ENCODE peak calls at places on chromosomes 7 and 10, in four cellular contexts. Q is A549, H is GM12878, O is HepG2. J is an unnamed sample.

GRCh38 chr7:101733713-101734475 is 83.5 kb upstream of the CUX1 start:
- DNase-seq in O (peak), Q (no peak), H (no peak), J (peak)

GRCh38 chr10:651700-652099 is 37.8 kb downstream of the DIP2C start:
- DNase-seq in H (no peak), Q (no peak), O (no peak), J (no peak)

GRCh38 chr7:129143724-129144094 is 798 bp upstream of the TSPAN33 start:
- DNase-seq in H (no peak), Q (no peak), O (no peak), J (no peak)

GRCh38 chr10:75126277-75126676 is 14.8 kb downstream of the SAMD8 start:
- DNase-seq in Q (no peak), H (no peak), O (no peak), J (no peak)

GRCh38 chr10:110221721-110222261 is 14.4 kb downstream of the MXI1 start:
- DNase-seq in O (no peak), H (no peak), Q (peak), J (peak)

GRCh38 chr7:128919881-128920789 is 9.6 kb upstream of the KCP start:
- DNase-seq in Q (no peak), O (no peak), H (no peak), J (no peak)

GRCh38 chr10:23001901-23002516 is 74.2 kb downstream of the ARMC3 start:
- DNase-seq in Q (no peak), H (no peak), O (no peak), J (no peak)

GRCh38 chr7:103989200-103989784 is at the start of gene RELN:
- DNase-seq in H (no peak), O (peak), Q (no peak), J (peak)

GRCh38 chr10:85319826-85320225 is 991.4 kb downstream of the CCSER2 start:
- DNase-seq in Q (no peak), H (no peak), O (no peak), J (no peak)

GRCh38 chr10:63525021-63525420 is 3.8 kb downstream of the REEP3 start:
- DNase-seq in Q (no peak), O (no peak), H (no peak), J (no peak)

GRCh38 chr7:47269466-47269836 is 312.5 kb downstream of the TNS3 start:
- DNase-seq in O (no peak), Q (no peak), H (no peak), J (no peak)

GRCh38 chr10:80452688-80453391 is 1.3 kb upstream of the TSPAN14 start:
- DNase-seq in Q (no peak), H (no peak), O (no peak), J (no peak)

GRCh38 chr10:51228714-51229100 is 154.4 kb downstream of the PRKG1 start:
- DNase-seq in Q (no peak), O (no peak), H (no peak), J (no peak)

GRCh38 chr7:23449941-23450340 is 20.4 kb downstream of the IGF2BP3 start:
- DNase-seq in O (no peak), Q (no peak), H (no peak), J (no peak)

GRCh38 chr7:80017101-80017500 is 117.5 kb upstream of the GNAI1 start:
- DNase-seq in O (no peak), Q (no peak), H (no peak), J (no peak)

GRCh38 chr7:116525298-116525912 is 569 bp downstream of the CAV1 start:
- DNase-seq in O (no peak), Q (no peak), H (no peak), J (peak)

GRCh38 chr7:111409714-111410422 is 152.4 kb downstream of the IMMP2L start:
- DNase-seq in H (no peak), Q (no peak), O (peak), J (no peak)

GRCh38 chr7:76206633-76207032 is 4.9 kb downstream of the SRRM3 start:
- DNase-seq in Q (no peak), H (no peak), O (no peak), J (no peak)

GRCh38 chr7:7428806-7429205 is 106.9 kb downstream of the COL28A1 start:
- DNase-seq in H (no peak), Q (no peak), O (no peak), J (no peak)

GRCh38 chr7:139116999-139117398 is 7.5 kb upstream of the ZC3HAV1 start:
- DNase-seq in Q (no peak), O (peak), H (no peak), J (no peak)

GRCh38 chr7:5545529-5545928 is 121.9 kb upstream of the TNRC18 start:
- DNase-seq in Q (no peak), O (no peak), H (no peak), J (no peak)

GRCh38 chr10:128664729-128665128 is 538.5 kb upstream of the MKI67 start:
- DNase-seq in O (no peak), H (no peak), Q (no peak), J (no peak)
- TF ChIP-seq POLR2AphosphoS2 in O (no peak), H (no peak), Q (no peak), J (no peak)

GRCh38 chr7:107501593-107501992 is 31.7 kb downstream of the GPR22 start:
- DNase-seq in O (peak), Q (peak), H (no peak), J (peak)
- TF ChIP-seq POLR2AphosphoS2 in O (no peak), Q (no peak), H (no peak), J (no peak)

GRCh38 chr10:130775311-130775710 is 536.2 kb downstream of the TCERG1L start:
- DNase-seq in O (no peak), Q (no peak), H (no peak), J (no peak)

GRCh38 chr10:130774871-130775270 is 536.6 kb downstream of the TCERG1L start:
- DNase-seq in Q (no peak), O (no peak), H (no peak), J (no peak)

GRCh38 chr10:130782467-130782866 is 529.1 kb downstream of the TCERG1L start:
- DNase-seq in Q (no peak), O (peak), H (no peak), J (no peak)

GRCh38 chr10:130778166-130778545 is 533.4 kb downstream of the TCERG1L start:
- DNase-seq in H (no peak), Q (no peak), O (no peak), J (no peak)

DNA sequence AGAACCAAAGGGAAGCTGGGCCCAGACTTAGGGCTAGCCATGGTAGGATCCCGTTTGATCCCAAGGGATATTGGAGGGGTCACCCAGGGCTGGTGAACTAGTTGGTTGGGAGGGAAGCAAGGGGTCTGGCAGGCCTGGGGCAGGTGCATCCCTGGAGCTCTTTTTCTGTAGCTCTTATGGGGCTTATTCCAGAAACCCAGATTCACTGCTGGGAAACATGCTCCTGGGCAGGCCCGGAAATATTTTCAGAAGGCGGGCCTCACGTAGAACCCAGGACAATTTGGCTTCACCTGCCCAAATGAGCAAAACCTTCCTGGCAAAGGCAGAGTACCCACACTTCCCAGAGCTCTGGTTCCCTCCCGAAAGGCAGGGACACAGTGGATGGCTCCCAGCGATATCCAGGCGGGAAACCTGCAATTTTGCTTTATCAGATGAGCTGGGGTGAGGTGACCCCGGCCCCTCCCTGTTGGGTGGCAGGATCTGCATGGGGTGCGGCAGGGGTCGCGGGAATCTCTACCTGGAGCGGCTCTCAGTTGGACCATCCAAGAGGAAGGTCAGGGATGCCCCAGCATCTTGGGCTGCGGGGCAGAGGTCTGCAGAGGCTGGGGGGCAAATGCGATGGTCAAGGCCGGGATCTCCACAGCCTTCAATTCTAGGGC is 533.9 kb downstream of the TCERG1L start:
- DNase-seq in H (no peak), Q (no peak), O (no peak), J (no peak)
- TF ChIP-seq POLR2AphosphoS2 in H (no peak), Q (no peak), O (no peak), J (no peak)

DNA sequence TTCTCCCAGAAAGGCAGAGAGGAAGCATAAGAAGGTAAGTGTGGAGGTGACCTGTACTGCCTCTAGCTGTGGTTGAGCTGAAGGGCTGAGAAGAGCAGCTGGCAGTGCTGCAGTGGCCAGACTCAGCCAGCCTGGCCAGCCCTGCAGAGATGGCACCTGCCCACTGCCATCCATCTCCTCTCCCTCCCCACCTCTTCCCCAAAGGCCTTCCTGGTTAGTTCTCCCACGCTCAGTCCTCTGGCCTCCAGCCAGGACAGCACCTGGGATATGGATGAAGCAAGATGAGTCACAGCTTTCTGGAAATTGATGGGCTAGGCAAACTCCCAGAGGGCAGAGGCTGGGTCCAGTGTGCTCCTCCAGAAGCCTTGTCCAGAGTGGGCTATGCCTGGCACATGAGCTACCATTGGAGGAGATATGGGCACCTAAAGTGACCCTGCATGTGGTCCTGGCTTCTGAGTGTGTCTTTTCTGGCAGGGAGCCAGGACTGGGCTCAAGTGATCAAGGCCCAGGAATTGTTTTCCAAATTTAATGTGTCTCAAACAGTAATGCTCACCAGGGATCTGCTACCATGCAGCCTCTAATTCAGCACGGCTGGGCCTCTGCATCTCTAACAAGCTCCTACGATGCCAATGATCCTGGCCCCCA is 81.0 kb upstream of the CACUL1 start:
- DNase-seq in Q (peak), H (no peak), O (no peak), J (no peak)
- TF ChIP-seq POLR2AphosphoS2 in Q (no peak), H (no peak), O (no peak), J (no peak)

GRCh38 chr7:99194301-99194700 is 13.6 kb downstream of the KPNA7 start:
- DNase-seq in H (no peak), Q (no peak), O (no peak), J (no peak)
- TF ChIP-seq POLR2AphosphoS2 in H (no peak), Q (no peak), O (no peak), J (no peak)

DNA sequence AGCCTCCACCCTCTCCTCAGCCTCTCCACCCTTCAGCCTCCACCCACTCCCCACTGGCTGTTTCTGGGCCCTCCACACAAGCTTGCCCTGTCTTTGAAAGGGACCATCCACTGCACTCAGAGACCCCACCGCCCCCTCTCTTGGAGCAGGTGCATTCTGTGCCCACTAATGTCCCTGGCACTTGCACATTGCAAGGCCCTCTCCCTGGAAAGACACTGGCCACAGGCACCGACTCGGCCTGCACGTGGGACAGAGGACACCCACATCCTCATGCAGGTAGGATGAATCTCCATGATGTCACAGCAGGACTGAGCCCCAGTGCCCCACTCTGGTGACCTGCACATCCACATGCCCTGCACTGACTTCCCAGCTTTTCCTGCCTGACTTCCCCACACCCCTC is 36.8 kb upstream of the EBF3 start:
- DNase-seq in H (no peak), Q (no peak), O (no peak), J (no peak)
- TF ChIP-seq POLR2AphosphoS2 in H (no peak), Q (no peak), O (no peak), J (no peak)

GRCh38 chr7:134902058-134902457 is 84.2 kb upstream of the AGBL3 start:
- DNase-seq in H (no peak), O (no peak), Q (no peak), J (no peak)

GRCh38 chr7:134901389-134902020 is 84.8 kb upstream of the AGBL3 start:
- DNase-seq in H (no peak), O (peak), Q (no peak), J (no peak)

GRCh38 chr7:134900430-134900876 is 85.9 kb upstream of the AGBL3 start:
- DNase-seq in H (peak), O (no peak), Q (no peak), J (no peak)

GRCh38 chr7:134897936-134898335 is 88.4 kb upstream of the AGBL3 start:
- DNase-seq in H (no peak), Q (no peak), O (no peak), J (no peak)

DNA sequence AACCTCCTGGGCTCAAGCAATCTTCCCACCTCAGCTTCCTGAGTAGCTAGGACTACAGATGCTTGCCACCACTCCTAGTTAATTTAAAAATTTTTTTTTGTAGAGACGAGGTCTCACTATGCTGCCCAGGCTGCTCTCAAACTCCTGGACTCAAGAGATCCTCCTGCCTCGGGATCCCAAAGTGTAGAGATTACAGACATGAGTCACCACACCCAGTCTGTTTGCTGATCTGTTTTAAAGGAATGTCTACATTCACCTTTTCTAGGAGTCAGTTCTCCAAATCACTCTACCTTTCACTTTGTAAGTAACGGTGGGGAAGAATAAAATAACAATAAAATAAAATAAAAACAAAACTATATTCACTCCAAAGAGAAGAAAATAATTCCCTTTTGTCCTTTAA is 86.6 kb upstream of the AGBL3 start:
- DNase-seq in H (no peak), O (peak), Q (no peak), J (no peak)
- TF ChIP-seq POLR2AphosphoS2 in H (no peak), O (no peak), Q (no peak), J (no peak)